ENCODE peak calls at places on chromosome 1, in seven cellular contexts. J, U, N, O, M, A and H are unnamed samples.

GRCh38 chr1:186340772-186341171 is 34.3 kb downstream of the TPR start:
- DNase-seq in U (no peak), J (no peak), O (no peak), M (no peak), N (no peak), A (no peak), H (no peak)

GRCh38 chr1:188941986-188942385 is 1535.7 kb downstream of the BRINP3 start:
- DNase-seq in N (no peak), O (no peak), U (no peak), J (no peak), A (no peak), M (no peak), H (no peak)

GRCh38 chr1:147086129-147086528 is 86.1 kb downstream of the PRKAB2 start:
- DNase-seq in J (no peak), M (no peak), U (no peak), N (no peak), O (no peak), A (no peak), H (no peak)

GRCh38 chr1:106620521-106620954 is 435.9 kb upstream of the PRMT6 start:
- DNase-seq in A (peak), N (no peak), J (no peak), U (peak), M (peak), O (no peak), H (no peak)

GRCh38 chr1:47921935-47922415 is 75.2 kb downstream of the TRABD2B start:
- DNase-seq in O (no peak), N (no peak), M (no peak), U (no peak), A (no peak), J (no peak), H (no peak)

GRCh38 chr1:173224280-173224886 is 17.3 kb upstream of the TNFSF4 start:
- DNase-seq in A (peak), O (no peak), U (no peak), M (no peak), J (no peak), N (no peak), H (peak)

GRCh38 chr1:179305450-179305849 is 11.9 kb downstream of the SOAT1 start:
- DNase-seq in U (no peak), O (no peak), M (peak), N (no peak), J (no peak), A (no peak), H (no peak)

GRCh38 chr1:206797534-206798383 is 25.5 kb upstream of the IL10 start:
- DNase-seq in O (no peak), N (no peak), A (no peak), M (peak), J (no peak), U (peak), H (no peak)

GRCh38 chr1:119569095-119569494 is 62.1 kb downstream of the HSD3B1 start:
- DNase-seq in J (no peak), A (no peak), M (no peak), N (no peak), O (no peak), U (no peak), H (no peak)

GRCh38 chr1:246343251-246343650 is 163.8 kb downstream of the SMYD3 start:
- DNase-seq in J (no peak), U (no peak), O (no peak), A (no peak), N (no peak), M (no peak), H (no peak)

GRCh38 chr1:63877816-63878215 is 104.0 kb downstream of the ROR1 start:
- DNase-seq in A (peak), U (no peak), J (no peak), N (peak), O (no peak), M (peak), H (peak)

GRCh38 chr1:63873751-63874150 is 99.9 kb downstream of the ROR1 start:
- DNase-seq in J (no peak), A (peak), O (no peak), M (peak), N (no peak), U (no peak), H (peak)

GRCh38 chr1:63877021-63877767 is 103.4 kb downstream of the ROR1 start:
- DNase-seq in A (peak), M (peak), U (no peak), O (no peak), N (no peak), J (no peak), H (no peak)

GRCh38 chr1:63871451-63871850 is 97.6 kb downstream of the ROR1 start:
- DNase-seq in N (no peak), U (no peak), J (no peak), O (no peak), A (no peak), M (no peak), H (no peak)

DNA sequence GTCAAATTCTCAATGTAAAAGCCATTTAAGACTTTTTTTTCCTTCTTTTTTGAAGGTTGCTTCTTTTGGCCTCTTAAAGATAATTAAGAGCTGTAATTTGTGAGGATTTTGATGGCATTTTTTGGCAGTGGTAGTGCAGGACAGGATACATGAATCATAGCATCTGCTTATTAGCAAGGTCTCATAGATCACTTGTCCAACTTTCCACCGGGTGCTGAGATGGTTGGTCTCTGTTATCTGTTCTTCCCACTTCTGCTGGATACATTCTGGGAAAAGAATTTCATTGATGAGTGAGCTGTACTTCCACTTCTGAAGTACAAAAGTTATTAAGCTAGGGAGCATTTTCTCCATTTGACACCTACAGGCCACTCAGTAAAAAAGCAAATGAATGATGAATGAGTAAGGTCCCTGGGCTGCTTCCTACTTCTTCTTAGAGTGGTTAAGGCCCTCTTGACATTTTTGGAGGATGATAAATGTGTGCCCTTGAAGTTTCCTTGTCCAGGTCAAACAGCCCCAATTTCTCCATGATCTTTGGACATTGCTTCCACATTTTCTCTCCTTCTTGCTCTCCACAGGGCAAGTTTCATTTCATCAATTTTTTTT is 100.6 kb downstream of the ROR1 start:
- DNase-seq in U (no peak), A (peak), M (peak), N (no peak), J (no peak), O (no peak), H (peak)
- TF ChIP-seq CTCF in U (no peak), A (no peak), M (no peak), N (no peak), J (no peak), O (no peak), H (peak)

GRCh38 chr1:237901284-237901870 is 10.7 kb upstream of the ZP4 start:
- DNase-seq in O (no peak), M (peak), J (no peak), A (no peak), U (no peak), N (no peak), H (peak)
- TF ChIP-seq CTCF in O (peak), M (peak), J (peak), A (no peak), U (no peak), N (no peak), H (peak)

GRCh38 chr1:211327341-211327921 is 798 bp downstream of the TRAF5 start:
- DNase-seq in A (peak), N (no peak), O (no peak), J (no peak), M (peak), U (peak), H (peak)
- TF ChIP-seq CTCF in A (no peak), N (no peak), O (no peak), J (no peak), M (no peak), U (no peak), H (no peak)

GRCh38 chr1:100883963-100884362 is 10.7 kb downstream of the EXTL2 start:
- DNase-seq in J (no peak), U (no peak), N (no peak), O (no peak), M (peak), A (peak), H (peak)
- TF ChIP-seq CTCF in J (no peak), U (no peak), N (no peak), O (no peak), M (peak), A (no peak), H (peak)

GRCh38 chr1:93980320-93980744 is 71.1 kb upstream of the GCLM start:
- DNase-seq in N (no peak), M (peak), U (no peak), A (peak), J (no peak), O (no peak), H (no peak)
- TF ChIP-seq CTCF in N (no peak), M (peak), U (no peak), A (peak), J (peak), O (no peak), H (peak)

GRCh38 chr1:56189454-56189853 is 389.9 kb downstream of the PLPP3 start:
- DNase-seq in J (no peak), N (no peak), U (no peak), O (no peak), M (no peak), A (no peak), H (no peak)

GRCh38 chr1:56190975-56191768 is 388.2 kb downstream of the PLPP3 start:
- DNase-seq in U (no peak), A (peak), N (no peak), M (peak), J (no peak), O (peak), H (peak)

GRCh38 chr1:56188216-56188615 is 391.1 kb downstream of the PLPP3 start:
- DNase-seq in M (no peak), A (peak), U (no peak), N (no peak), J (no peak), O (peak), H (no peak)

GRCh38 chr1:56188855-56189254 is 390.5 kb downstream of the PLPP3 start:
- DNase-seq in M (no peak), U (no peak), A (no peak), J (no peak), O (no peak), N (no peak), H (no peak)

DNA sequence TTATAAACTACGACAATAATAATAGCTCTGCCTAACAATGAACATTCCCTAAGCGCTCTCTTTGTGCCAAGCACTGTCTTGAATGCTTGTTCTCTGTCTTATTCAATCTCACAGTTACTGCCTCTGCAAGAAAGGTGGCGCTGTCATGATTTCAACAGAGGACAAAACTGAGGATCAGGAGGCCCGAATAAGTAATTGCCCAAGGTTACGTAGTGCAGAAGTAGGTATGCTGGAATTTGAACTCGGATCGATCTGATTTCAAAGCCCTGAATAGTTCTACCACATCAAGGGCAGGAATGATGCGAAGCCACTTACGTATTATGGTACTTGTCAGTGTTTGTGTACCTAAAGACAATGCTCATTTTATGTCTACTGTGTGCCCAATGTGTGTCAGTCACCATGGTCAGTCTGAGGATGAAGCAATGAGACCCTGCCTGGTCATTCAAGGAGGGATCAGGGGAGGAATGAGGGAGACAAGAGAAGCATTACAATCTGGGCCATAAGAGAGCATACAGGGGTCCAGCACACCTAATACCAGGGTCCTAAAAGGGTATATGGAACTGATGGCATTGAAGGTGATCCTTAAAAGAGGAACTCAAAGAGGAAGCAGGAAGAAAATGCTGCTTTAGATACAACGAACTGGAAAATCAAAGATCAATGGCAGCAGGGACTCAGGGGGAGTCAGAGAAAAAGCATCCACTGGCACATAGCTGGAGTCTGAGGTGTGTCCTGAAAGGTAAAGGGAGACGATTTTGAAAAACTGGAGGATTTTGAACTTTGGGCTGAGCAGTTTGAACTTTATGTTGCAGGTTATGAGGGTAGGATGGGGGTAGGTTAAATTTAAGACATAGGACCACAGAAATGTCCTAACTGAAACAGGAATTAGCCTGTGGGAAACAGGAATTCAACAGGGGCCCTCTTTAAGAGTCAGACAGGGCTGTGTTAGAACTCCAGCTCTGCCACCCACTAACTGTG is 389.1 kb downstream of the PLPP3 start:
- DNase-seq in N (no peak), O (no peak), J (peak), M (no peak), A (no peak), U (no peak), H (no peak)
- TF ChIP-seq CTCF in N (peak), O (peak), J (peak), M (peak), A (peak), U (no peak), H (peak)